ENCODE peak calls at places on chromosome 1, in nine cellular contexts. One of them, this sample, is unnamed.

GRCh38 chr1:239931341-239931740 is 160.3 kb upstream of the FMN2 start:
- DNase-seq in GM06990: no peak
- DNase-seq in GM23248: no peak
- DNase-seq in Caco-2: no peak
- DNase-seq in AG04450: no peak
- DNase-seq in CD4-positive, alpha-beta memory T cell: no peak
- DNase-seq in psoas muscle: no peak
- DNase-seq in body of pancreas: no peak
- DNase-seq in lower lobe of right lung: no peak
- DNase-seq in this sample: no peak

GRCh38 chr1:108200627-108201106 is 524 bp upstream of the SLC25A24 start:
- DNase-seq in GM06990: no peak
- DNase-seq in GM23248: peak; percentile 93
- DNase-seq in Caco-2: peak; percentile 12
- DNase-seq in AG04450: peak; percentile 26
- DNase-seq in CD4-positive, alpha-beta memory T cell: peak; percentile 50
- DNase-seq in psoas muscle: no peak
- DNase-seq in body of pancreas: peak; percentile 56
- DNase-seq in lower lobe of right lung: no peak
- DNase-seq in this sample: peak; percentile 86

GRCh38 chr1:67213948-67214347 is 47.7 kb downstream of the IL23R start:
- DNase-seq in GM06990: no peak
- DNase-seq in GM23248: no peak
- DNase-seq in Caco-2: no peak
- DNase-seq in AG04450: no peak
- DNase-seq in CD4-positive, alpha-beta memory T cell: no peak
- DNase-seq in psoas muscle: no peak
- DNase-seq in body of pancreas: no peak
- DNase-seq in lower lobe of right lung: no peak
- DNase-seq in this sample: no peak

GRCh38 chr1:2555634-2556276 is 416 bp upstream of the TNFRSF14 start:
- DNase-seq in GM06990: peak; percentile 79
- DNase-seq in GM23248: peak; percentile 73
- DNase-seq in Caco-2: no peak
- DNase-seq in AG04450: no peak
- DNase-seq in CD4-positive, alpha-beta memory T cell: peak; percentile 61
- DNase-seq in psoas muscle: peak; percentile 82
- DNase-seq in body of pancreas: peak; percentile 65
- DNase-seq in lower lobe of right lung: peak; percentile 93
- DNase-seq in this sample: no peak

GRCh38 chr1:200741808-200742207 is 3.1 kb downstream of the CAMSAP2 start:
- DNase-seq in GM06990: no peak
- DNase-seq in GM23248: peak; percentile 14
- DNase-seq in Caco-2: no peak
- DNase-seq in AG04450: no peak
- DNase-seq in CD4-positive, alpha-beta memory T cell: no peak
- DNase-seq in psoas muscle: no peak
- DNase-seq in body of pancreas: no peak
- DNase-seq in lower lobe of right lung: no peak
- DNase-seq in this sample: no peak

GRCh38 chr1:47334765-47335435 is 1.3 kb downstream of the CMPK1 start:
- DNase-seq in GM06990: no peak
- DNase-seq in GM23248: peak; percentile 27
- DNase-seq in Caco-2: no peak
- DNase-seq in AG04450: no peak
- DNase-seq in CD4-positive, alpha-beta memory T cell: no peak
- DNase-seq in psoas muscle: no peak
- DNase-seq in body of pancreas: no peak
- DNase-seq in lower lobe of right lung: no peak
- DNase-seq in this sample: no peak

GRCh38 chr1:1763657-1764621 is 14.3 kb downstream of the NADK start:
- DNase-seq in GM06990: no peak
- DNase-seq in GM23248: peak; percentile 10
- DNase-seq in Caco-2: no peak
- DNase-seq in AG04450: no peak
- DNase-seq in CD4-positive, alpha-beta memory T cell: no peak
- DNase-seq in psoas muscle: peak; percentile 81
- DNase-seq in body of pancreas: peak; percentile 79
- DNase-seq in lower lobe of right lung: peak; percentile 95
- DNase-seq in this sample: no peak

GRCh38 chr1:241582921-241583321 is 50.7 kb downstream of the KMO start:
- DNase-seq in GM06990: no peak
- DNase-seq in GM23248: no peak
- DNase-seq in Caco-2: no peak
- DNase-seq in AG04450: no peak
- DNase-seq in CD4-positive, alpha-beta memory T cell: no peak
- DNase-seq in psoas muscle: no peak
- DNase-seq in body of pancreas: no peak
- DNase-seq in lower lobe of right lung: no peak
- DNase-seq in this sample: no peak

GRCh38 chr1:56754713-56755505 is 64.3 kb downstream of the FYB2 start:
- DNase-seq in GM06990: no peak
- DNase-seq in GM23248: no peak
- DNase-seq in Caco-2: no peak
- DNase-seq in AG04450: no peak
- DNase-seq in CD4-positive, alpha-beta memory T cell: no peak
- DNase-seq in psoas muscle: no peak
- DNase-seq in body of pancreas: no peak
- DNase-seq in lower lobe of right lung: no peak
- DNase-seq in this sample: no peak

GRCh38 chr1:26838474-26839338 is 12.2 kb downstream of the ZDHHC18 start:
- DNase-seq in GM06990: peak; percentile 83
- DNase-seq in GM23248: no peak
- DNase-seq in Caco-2: no peak
- DNase-seq in AG04450: no peak
- DNase-seq in CD4-positive, alpha-beta memory T cell: peak; percentile 79
- DNase-seq in psoas muscle: no peak
- DNase-seq in body of pancreas: no peak
- DNase-seq in lower lobe of right lung: no peak
- DNase-seq in this sample: no peak

GRCh38 chr1:10432910-10433785 is 2.9 kb downstream of the CENPS start:
- DNase-seq in GM06990: no peak
- DNase-seq in GM23248: no peak
- DNase-seq in Caco-2: no peak
- DNase-seq in AG04450: no peak
- DNase-seq in CD4-positive, alpha-beta memory T cell: no peak
- DNase-seq in psoas muscle: no peak
- DNase-seq in body of pancreas: no peak
- DNase-seq in lower lobe of right lung: no peak
- DNase-seq in this sample: no peak

GRCh38 chr1:74010206-74010605 is 187.8 kb downstream of the LRRIQ3 start:
- DNase-seq in GM06990: no peak
- DNase-seq in GM23248: no peak
- DNase-seq in Caco-2: peak; percentile 1
- DNase-seq in AG04450: no peak
- DNase-seq in CD4-positive, alpha-beta memory T cell: peak; percentile 11
- DNase-seq in psoas muscle: no peak
- DNase-seq in body of pancreas: no peak
- DNase-seq in lower lobe of right lung: no peak
- DNase-seq in this sample: no peak

GRCh38 chr1:43446881-43447835 is 6.6 kb downstream of the HYI start:
- DNase-seq in GM06990: no peak
- DNase-seq in GM23248: no peak
- DNase-seq in Caco-2: no peak
- DNase-seq in AG04450: no peak
- DNase-seq in CD4-positive, alpha-beta memory T cell: no peak
- DNase-seq in psoas muscle: no peak
- DNase-seq in body of pancreas: no peak
- DNase-seq in lower lobe of right lung: peak; percentile 24
- DNase-seq in this sample: no peak

GRCh38 chr1:63327417-63328139 is 5.2 kb downstream of the FOXD3 start:
- DNase-seq in GM06990: no peak
- DNase-seq in GM23248: peak; percentile 67
- DNase-seq in Caco-2: peak; percentile 71
- DNase-seq in AG04450: peak; percentile 15
- DNase-seq in CD4-positive, alpha-beta memory T cell: peak; percentile 30
- DNase-seq in psoas muscle: peak; percentile 50
- DNase-seq in body of pancreas: peak; percentile 66
- DNase-seq in lower lobe of right lung: peak; percentile 72
- DNase-seq in this sample: peak; percentile 72

GRCh38 chr1:57796609-57797008 is 372.7 kb upstream of the DAB1 start:
- DNase-seq in GM06990: no peak
- DNase-seq in GM23248: peak; percentile 12
- DNase-seq in Caco-2: no peak
- DNase-seq in AG04450: no peak
- DNase-seq in CD4-positive, alpha-beta memory T cell: no peak
- DNase-seq in psoas muscle: no peak
- DNase-seq in body of pancreas: no peak
- DNase-seq in lower lobe of right lung: no peak
- DNase-seq in this sample: peak; percentile 30

GRCh38 chr1:15965228-15965767 is 10.6 kb downstream of the ZBTB17 start:
- DNase-seq in GM06990: no peak
- DNase-seq in GM23248: peak; percentile 88
- DNase-seq in Caco-2: no peak
- DNase-seq in AG04450: no peak
- DNase-seq in CD4-positive, alpha-beta memory T cell: no peak
- DNase-seq in psoas muscle: peak; percentile 46
- DNase-seq in body of pancreas: no peak
- DNase-seq in lower lobe of right lung: no peak
- DNase-seq in this sample: no peak
- H3K4me3 ChIP-seq in GM06990: peak overlapping the region; percentile 51
- H3K4me3 ChIP-seq in GM23248: peak overlapping the region; percentile 38
- H3K4me3 ChIP-seq in Caco-2: no peak overlapping the region
- H3K4me3 ChIP-seq in AG04450: no peak overlapping the region
- H3K4me3 ChIP-seq in CD4-positive, alpha-beta memory T cell: no peak overlapping the region
- H3K4me3 ChIP-seq in psoas muscle: no peak overlapping the region
- H3K4me3 ChIP-seq in body of pancreas: no peak overlapping the region
- H3K4me3 ChIP-seq in lower lobe of right lung: no peak overlapping the region
- H3K4me3 ChIP-seq in this sample: no peak overlapping the region

GRCh38 chr1:78250201-78250600 is 204.4 kb downstream of the GIPC2 start:
- DNase-seq in GM06990: no peak
- DNase-seq in GM23248: no peak
- DNase-seq in Caco-2: no peak
- DNase-seq in AG04450: no peak
- DNase-seq in CD4-positive, alpha-beta memory T cell: no peak
- DNase-seq in psoas muscle: no peak
- DNase-seq in body of pancreas: no peak
- DNase-seq in lower lobe of right lung: no peak
- DNase-seq in this sample: peak; percentile 49

GRCh38 chr1:78254517-78254916 is 208.8 kb downstream of the GIPC2 start:
- DNase-seq in GM06990: no peak
- DNase-seq in GM23248: peak; percentile 79
- DNase-seq in Caco-2: no peak
- DNase-seq in AG04450: no peak
- DNase-seq in CD4-positive, alpha-beta memory T cell: no peak
- DNase-seq in psoas muscle: no peak
- DNase-seq in body of pancreas: no peak
- DNase-seq in lower lobe of right lung: no peak
- DNase-seq in this sample: no peak

GRCh38 chr1:78255849-78256248 is 210.1 kb downstream of the GIPC2 start:
- DNase-seq in GM06990: no peak
- DNase-seq in GM23248: no peak
- DNase-seq in Caco-2: no peak
- DNase-seq in AG04450: no peak
- DNase-seq in CD4-positive, alpha-beta memory T cell: no peak
- DNase-seq in psoas muscle: no peak
- DNase-seq in body of pancreas: no peak
- DNase-seq in lower lobe of right lung: no peak
- DNase-seq in this sample: no peak

DNA sequence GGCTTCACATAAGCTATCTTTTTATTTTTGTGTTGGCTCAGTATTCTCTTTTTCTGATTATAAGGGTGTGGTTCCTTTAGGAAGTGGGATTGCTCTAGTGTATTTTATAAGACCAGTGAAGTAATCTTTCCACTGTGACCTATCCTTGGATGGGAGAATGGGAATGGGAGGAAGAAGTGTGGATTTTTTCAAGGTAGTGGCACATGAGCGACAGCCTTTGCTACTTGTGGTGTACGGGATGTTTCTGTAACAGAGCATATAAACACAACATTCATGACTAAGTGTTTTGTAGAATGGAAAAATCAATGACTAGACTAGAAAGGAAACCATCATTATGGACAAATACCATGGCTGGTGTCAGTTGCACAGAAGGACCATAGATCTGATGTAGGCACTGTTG is 209.6 kb downstream of the GIPC2 start:
- DNase-seq in GM06990: no peak
- DNase-seq in GM23248: peak; percentile 63
- DNase-seq in Caco-2: no peak
- DNase-seq in AG04450: no peak
- DNase-seq in CD4-positive, alpha-beta memory T cell: no peak
- DNase-seq in psoas muscle: no peak
- DNase-seq in body of pancreas: no peak
- DNase-seq in lower lobe of right lung: no peak
- DNase-seq in this sample: no peak
- H3K27me3 ChIP-seq in GM06990: no peaks in the 10 kb centered on the region
- H3K27me3 ChIP-seq in GM23248: peaks cover 6% of the 10 kb centered on the region
- H3K27me3 ChIP-seq in Caco-2: no peaks in the 10 kb centered on the region
- H3K27me3 ChIP-seq in AG04450: no peaks in the 10 kb centered on the region
- H3K27me3 ChIP-seq in CD4-positive, alpha-beta memory T cell: no peaks in the 10 kb centered on the region
- H3K27me3 ChIP-seq in psoas muscle: no peaks in the 10 kb centered on the region
- H3K27me3 ChIP-seq in body of pancreas: no peaks in the 10 kb centered on the region
- H3K27me3 ChIP-seq in lower lobe of right lung: no peaks in the 10 kb centered on the region
- H3K27me3 ChIP-seq in this sample: no peaks in the 10 kb centered on the region

DNA sequence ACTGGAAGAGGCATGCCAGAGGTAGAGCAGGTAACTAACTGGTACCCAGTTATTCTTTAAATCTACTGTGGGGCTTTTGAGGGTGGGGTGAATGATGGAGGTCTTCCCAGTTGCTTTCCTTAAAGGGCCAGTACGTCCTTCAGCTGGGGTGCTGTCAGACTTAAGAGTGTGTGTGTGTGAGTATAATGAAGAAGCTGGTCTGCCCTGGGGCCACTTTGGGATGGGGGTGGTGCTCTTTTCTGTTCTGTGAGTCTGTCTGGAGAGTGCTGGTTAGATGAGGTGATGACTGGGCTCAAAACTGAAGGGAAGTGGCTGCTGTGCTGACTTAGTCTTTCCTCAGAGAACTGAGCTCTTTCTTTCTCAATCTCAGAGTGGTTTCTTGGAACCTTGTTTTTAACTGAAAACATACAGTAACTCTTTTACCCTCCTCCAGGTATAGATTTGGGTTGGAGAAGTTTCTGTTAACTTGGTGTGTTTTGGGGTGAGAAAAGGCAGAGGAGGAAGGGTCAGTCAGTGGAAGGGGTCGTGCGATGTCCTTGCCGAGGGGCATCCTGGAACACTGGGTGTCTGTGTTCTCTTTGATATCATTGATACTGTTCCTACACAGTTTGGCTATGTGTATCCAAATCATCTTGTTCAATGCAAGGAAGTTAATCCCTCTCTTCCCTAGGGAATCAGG is 746 bp downstream of the MACF1 start:
- DNase-seq in GM06990: no peak
- DNase-seq in GM23248: peak; percentile 88
- DNase-seq in Caco-2: no peak
- DNase-seq in AG04450: no peak
- DNase-seq in CD4-positive, alpha-beta memory T cell: peak; percentile 42
- DNase-seq in psoas muscle: no peak
- DNase-seq in body of pancreas: no peak
- DNase-seq in lower lobe of right lung: no peak
- DNase-seq in this sample: peak; percentile 59
- H3K4me3 ChIP-seq in GM06990: peak overlapping the region; percentile 43
- H3K4me3 ChIP-seq in GM23248: peak overlapping the region; percentile 72
- H3K4me3 ChIP-seq in Caco-2: no peak overlapping the region
- H3K4me3 ChIP-seq in AG04450: peak overlapping the region; percentile 74
- H3K4me3 ChIP-seq in CD4-positive, alpha-beta memory T cell: peak overlapping the region; percentile 55
- H3K4me3 ChIP-seq in psoas muscle: peak overlapping the region; percentile 64
- H3K4me3 ChIP-seq in body of pancreas: no peak overlapping the region
- H3K4me3 ChIP-seq in lower lobe of right lung: peak overlapping the region; percentile 38
- H3K4me3 ChIP-seq in this sample: peak overlapping the region; percentile 37

GRCh38 chr1:234427950-234428646 is 50.9 kb downstream of the TARBP1 start:
- DNase-seq in GM06990: no peak
- DNase-seq in GM23248: no peak
- DNase-seq in Caco-2: no peak
- DNase-seq in AG04450: no peak
- DNase-seq in CD4-positive, alpha-beta memory T cell: no peak
- DNase-seq in psoas muscle: no peak
- DNase-seq in body of pancreas: no peak
- DNase-seq in lower lobe of right lung: no peak
- DNase-seq in this sample: no peak
- H3K27me3 ChIP-seq in GM06990: no peaks in the 10 kb centered on the region
- H3K27me3 ChIP-seq in GM23248: no peaks in the 10 kb centered on the region
- H3K27me3 ChIP-seq in Caco-2: no peaks in the 10 kb centered on the region
- H3K27me3 ChIP-seq in AG04450: no peaks in the 10 kb centered on the region
- H3K27me3 ChIP-seq in CD4-positive, alpha-beta memory T cell: no peaks in the 10 kb centered on the region
- H3K27me3 ChIP-seq in psoas muscle: no peaks in the 10 kb centered on the region
- H3K27me3 ChIP-seq in body of pancreas: no peaks in the 10 kb centered on the region
- H3K27me3 ChIP-seq in lower lobe of right lung: no peaks in the 10 kb centered on the region
- H3K27me3 ChIP-seq in this sample: no peaks in the 10 kb centered on the region